ENCODE peak calls at places on chromosome 12, in seven cellular contexts. One of them, this sample, is unnamed.

GRCh38 chr12:130847097-130847496 is 8.0 kb upstream of the STX2 start:
- DNase-seq in T-helper 2 cell: no peak
- DNase-seq in activated T-cell treated with anti-CD3 and anti-CD28 coated beads for 1 hour: no peak
- DNase-seq in aorta: no peak
- DNase-seq in CD8-positive, alpha-beta T cell: no peak
- DNase-seq in BE2C: no peak
- DNase-seq in GM12892: no peak
- DNase-seq in this sample: no peak

GRCh38 chr12:79331870-79332269 is 358.9 kb downstream of the PAWR start:
- DNase-seq in T-helper 2 cell: no peak
- DNase-seq in activated T-cell treated with anti-CD3 and anti-CD28 coated beads for 1 hour: no peak
- DNase-seq in aorta: no peak
- DNase-seq in CD8-positive, alpha-beta T cell: no peak
- DNase-seq in BE2C: no peak
- DNase-seq in GM12892: no peak
- DNase-seq in this sample: no peak

GRCh38 chr12:50197297-50197727 is 30.1 kb upstream of the CERS5 start:
- DNase-seq in T-helper 2 cell: no peak
- DNase-seq in activated T-cell treated with anti-CD3 and anti-CD28 coated beads for 1 hour: no peak
- DNase-seq in aorta: no peak
- DNase-seq in CD8-positive, alpha-beta T cell: no peak
- DNase-seq in BE2C: no peak
- DNase-seq in GM12892: no peak
- DNase-seq in this sample: peak

GRCh38 chr12:129258781-129259318 is 405.6 kb downstream of the GLT1D1 start:
- DNase-seq in T-helper 2 cell: no peak
- DNase-seq in activated T-cell treated with anti-CD3 and anti-CD28 coated beads for 1 hour: no peak
- DNase-seq in aorta: no peak
- DNase-seq in CD8-positive, alpha-beta T cell: no peak
- DNase-seq in BE2C: no peak
- DNase-seq in GM12892: no peak
- DNase-seq in this sample: no peak

GRCh38 chr12:14410841-14411569 is 45.5 kb downstream of the ATF7IP start:
- DNase-seq in T-helper 2 cell: peak
- DNase-seq in activated T-cell treated with anti-CD3 and anti-CD28 coated beads for 1 hour: no peak
- DNase-seq in aorta: no peak
- DNase-seq in CD8-positive, alpha-beta T cell: no peak
- DNase-seq in BE2C: no peak
- DNase-seq in GM12892: no peak
- DNase-seq in this sample: no peak

GRCh38 chr12:32987526-32987925 is 90.9 kb upstream of the PKP2 start:
- DNase-seq in T-helper 2 cell: no peak
- DNase-seq in activated T-cell treated with anti-CD3 and anti-CD28 coated beads for 1 hour: no peak
- DNase-seq in aorta: no peak
- DNase-seq in CD8-positive, alpha-beta T cell: no peak
- DNase-seq in BE2C: no peak
- DNase-seq in GM12892: no peak
- DNase-seq in this sample: no peak

GRCh38 chr12:65911321-65911720 is 87.0 kb downstream of the HMGA2 start:
- DNase-seq in T-helper 2 cell: no peak
- DNase-seq in activated T-cell treated with anti-CD3 and anti-CD28 coated beads for 1 hour: no peak
- DNase-seq in aorta: no peak
- DNase-seq in CD8-positive, alpha-beta T cell: no peak
- DNase-seq in BE2C: no peak
- DNase-seq in GM12892: no peak
- DNase-seq in this sample: no peak

GRCh38 chr12:95582230-95583058 is 31.2 kb upstream of the USP44 start:
- DNase-seq in T-helper 2 cell: no peak
- DNase-seq in activated T-cell treated with anti-CD3 and anti-CD28 coated beads for 1 hour: no peak
- DNase-seq in aorta: no peak
- DNase-seq in CD8-positive, alpha-beta T cell: no peak
- DNase-seq in BE2C: no peak
- DNase-seq in GM12892: no peak
- DNase-seq in this sample: peak

GRCh38 chr12:30694412-30694955 is 1.2 kb downstream of the IPO8 start:
- DNase-seq in T-helper 2 cell: no peak
- DNase-seq in activated T-cell treated with anti-CD3 and anti-CD28 coated beads for 1 hour: no peak
- DNase-seq in aorta: no peak
- DNase-seq in CD8-positive, alpha-beta T cell: no peak
- DNase-seq in BE2C: no peak
- DNase-seq in GM12892: no peak
- DNase-seq in this sample: peak

GRCh38 chr12:118302053-118302452 is 70.7 kb downstream of the TAOK3 start:
- DNase-seq in T-helper 2 cell: no peak
- DNase-seq in activated T-cell treated with anti-CD3 and anti-CD28 coated beads for 1 hour: no peak
- DNase-seq in aorta: no peak
- DNase-seq in CD8-positive, alpha-beta T cell: no peak
- DNase-seq in BE2C: no peak
- DNase-seq in GM12892: no peak
- DNase-seq in this sample: no peak

GRCh38 chr12:91274886-91275285 is 92.3 kb upstream of the DCN start:
- DNase-seq in T-helper 2 cell: no peak
- DNase-seq in activated T-cell treated with anti-CD3 and anti-CD28 coated beads for 1 hour: no peak
- DNase-seq in aorta: no peak
- DNase-seq in CD8-positive, alpha-beta T cell: no peak
- DNase-seq in BE2C: no peak
- DNase-seq in GM12892: no peak
- DNase-seq in this sample: no peak

GRCh38 chr12:32688786-32689185 is 9.7 kb downstream of the DNM1L start:
- DNase-seq in T-helper 2 cell: no peak
- DNase-seq in activated T-cell treated with anti-CD3 and anti-CD28 coated beads for 1 hour: no peak
- DNase-seq in aorta: no peak
- DNase-seq in CD8-positive, alpha-beta T cell: no peak
- DNase-seq in BE2C: no peak
- DNase-seq in GM12892: no peak
- DNase-seq in this sample: no peak

GRCh38 chr12:104177663-104178501 is 37.7 kb upstream of the TXNRD1 start:
- DNase-seq in T-helper 2 cell: no peak
- DNase-seq in activated T-cell treated with anti-CD3 and anti-CD28 coated beads for 1 hour: no peak
- DNase-seq in aorta: peak
- DNase-seq in CD8-positive, alpha-beta T cell: no peak
- DNase-seq in BE2C: peak
- DNase-seq in GM12892: no peak
- DNase-seq in this sample: no peak

GRCh38 chr12:111438501-111438900 is 32.8 kb downstream of the SH2B3 start:
- DNase-seq in T-helper 2 cell: peak
- DNase-seq in activated T-cell treated with anti-CD3 and anti-CD28 coated beads for 1 hour: peak
- DNase-seq in aorta: peak
- DNase-seq in CD8-positive, alpha-beta T cell: peak
- DNase-seq in BE2C: peak
- DNase-seq in GM12892: no peak
- DNase-seq in this sample: peak

GRCh38 chr12:52145941-52146821 is 45.6 kb downstream of the KRT80 start:
- DNase-seq in T-helper 2 cell: no peak
- DNase-seq in activated T-cell treated with anti-CD3 and anti-CD28 coated beads for 1 hour: no peak
- DNase-seq in aorta: no peak
- DNase-seq in CD8-positive, alpha-beta T cell: no peak
- DNase-seq in BE2C: no peak
- DNase-seq in GM12892: no peak
- DNase-seq in this sample: no peak

GRCh38 chr12:100199347-100200136 is 1.1 kb upstream of the ACTR6 start:
- DNase-seq in T-helper 2 cell: peak
- DNase-seq in activated T-cell treated with anti-CD3 and anti-CD28 coated beads for 1 hour: peak
- DNase-seq in aorta: peak
- DNase-seq in CD8-positive, alpha-beta T cell: peak
- DNase-seq in BE2C: peak
- DNase-seq in GM12892: peak
- DNase-seq in this sample: peak

GRCh38 chr12:4331221-4331620 is 10.2 kb downstream of the TIGAR start:
- DNase-seq in T-helper 2 cell: no peak
- DNase-seq in activated T-cell treated with anti-CD3 and anti-CD28 coated beads for 1 hour: no peak
- DNase-seq in aorta: no peak
- DNase-seq in CD8-positive, alpha-beta T cell: no peak
- DNase-seq in BE2C: no peak
- DNase-seq in GM12892: no peak
- DNase-seq in this sample: no peak

GRCh38 chr12:68222336-68222735 is 3.3 kb downstream of the IL26 start:
- DNase-seq in T-helper 2 cell: no peak
- DNase-seq in activated T-cell treated with anti-CD3 and anti-CD28 coated beads for 1 hour: no peak
- DNase-seq in aorta: no peak
- DNase-seq in CD8-positive, alpha-beta T cell: no peak
- DNase-seq in BE2C: peak
- DNase-seq in GM12892: no peak
- DNase-seq in this sample: peak

This sample was measured in NCI-H345.